ENCODE peak calls at places on chromosomes 5 and 9, in six cellular contexts. F is HT1080, N is anterior cingulate cortex, O is substantia nigra, H is mesothelial cell of epicardium, X is H7. K is an unnamed sample.

GRCh38 chr9:131739192-131739961 is 499 bp downstream of the RAPGEF1 start:
- DNase-seq in N (no peak), O (no peak), H (peak; percentile 66), X (peak; percentile 90), F (no peak), K (no peak)

GRCh38 chr5:111004291-111004690 is 67.2 kb upstream of the TSLP start:
- DNase-seq in O (no peak), X (no peak), F (no peak), H (no peak), N (no peak), K (no peak)

GRCh38 chr9:35933525-35934067 is 24.3 kb downstream of the SPAAR start:
- DNase-seq in N (no peak), H (no peak), O (no peak), F (no peak), X (no peak), K (no peak)

GRCh38 chr9:33265211-33265885 is 499 bp downstream of the CHMP5 start:
- DNase-seq in X (peak; percentile 28), O (no peak), H (no peak), F (no peak), N (no peak), K (no peak)

GRCh38 chr5:74326571-74327338 is 313.8 kb downstream of the ENC1 start:
- DNase-seq in F (peak; percentile 98), H (peak; percentile 78), N (no peak), O (no peak), X (no peak), K (peak; percentile 90)

GRCh38 chr9:133273098-133273497 is 1.9 kb downstream of the ABO start:
- DNase-seq in X (no peak), F (no peak), O (no peak), N (no peak), H (no peak), K (no peak)

GRCh38 chr9:80485420-80485819 is 913.7 kb downstream of the TLE4 start:
- DNase-seq in F (no peak), O (no peak), N (no peak), X (no peak), H (no peak), K (peak; percentile 5)

GRCh38 chr5:120567066-120567465 is 103.0 kb downstream of the PRR16 start:
- DNase-seq in O (no peak), F (no peak), H (no peak), X (no peak), N (no peak), K (no peak)

GRCh38 chr5:105630803-105631202 is 2039.9 kb downstream of the EFNA5 start:
- DNase-seq in H (no peak), N (no peak), O (no peak), X (no peak), F (no peak), K (no peak)

GRCh38 chr9:37929441-37929895 is 25.5 kb upstream of the SLC25A51 start:
- DNase-seq in X (no peak), F (peak; percentile 93), O (no peak), H (no peak), N (no peak), K (peak; percentile 47)

GRCh38 chr9:128628471-128629048 is 28.1 kb downstream of the DYNC2I2 start:
- DNase-seq in X (peak; percentile 67), N (no peak), O (peak; percentile 59), H (no peak), F (no peak), K (no peak)

K was measured in bronchial epithelial cell.